ENCODE peak calls at places on chromosome 5, in eight cellular contexts. M is glutamatergic neuron; O is cardiac muscle cell; E is natural killer cell; G is GM12865; K is activated CD8-positive, alpha-beta memory T cell treated with anti-CD3 and anti-CD28 coated beads for 4 hours; I is naive thymus-derived CD8-positive, alpha-beta T cell; Q is stimulated activated CD4-positive, alpha-beta T cell treated with anti-CD3 and anti-CD28 coated beads, Interleukin-4, amount 100 ng/mL, for 24 hours. A is an unnamed sample.

GRCh38 chr5:107670927-107671741 is at the start of gene EFNA5:
- DNase-seq in K (no peak), I (no peak), E (peak; percentile 35), G (peak; percentile 90), M (peak; percentile 50), Q (no peak), O (peak; percentile 63), A (no peak)

GRCh38 chr5:111998871-111999270 is 241.9 kb upstream of the NREP start:
- DNase-seq in G (no peak), E (no peak), Q (no peak), M (no peak), K (no peak), O (no peak), I (no peak), A (no peak)

GRCh38 chr5:91126448-91126847 is 256.7 kb downstream of the ARRDC3 start:
- DNase-seq in I (no peak), E (no peak), G (no peak), K (no peak), M (no peak), Q (no peak), O (peak; percentile 70), A (no peak)

GRCh38 chr5:89034588-89034987 is 151.6 kb upstream of the MEF2C start:
- DNase-seq in O (no peak), I (no peak), E (no peak), K (no peak), M (no peak), Q (no peak), G (peak; percentile 25), A (no peak)

GRCh38 chr5:90690317-90690716 is 131.7 kb downstream of the ADGRV1 start:
- DNase-seq in K (no peak), E (no peak), G (no peak), O (no peak), Q (no peak), I (no peak), M (no peak), A (no peak)

GRCh38 chr5:164097747-164098146 is 592.3 kb downstream of the MAT2B start:
- DNase-seq in K (no peak), M (no peak), O (peak; percentile 32), I (no peak), G (no peak), Q (no peak), E (no peak), A (no peak)

GRCh38 chr5:96001262-96001661 is 39.6 kb upstream of the ELL2 start:
- DNase-seq in E (no peak), G (no peak), M (no peak), O (no peak), I (no peak), K (no peak), Q (no peak), A (no peak)

GRCh38 chr5:115543931-115544370 is 624 bp downstream of the FEM1C start:
- DNase-seq in Q (peak; percentile 58), K (peak; percentile 7), O (peak; percentile 67), M (peak; percentile 33), E (peak; percentile 45), I (peak; percentile 41), G (peak; percentile 78), A (peak; percentile 70)

GRCh38 chr5:172106511-172107356 is 81.3 kb downstream of the STK10 start:
- DNase-seq in I (peak; percentile 39), G (peak; percentile 48), K (peak; percentile 50), E (peak; percentile 67), M (peak; percentile 88), Q (peak; percentile 74), O (peak; percentile 42), A (peak; percentile 27)

GRCh38 chr5:163261647-163262269 is 175.6 kb upstream of the CCNG1 start:
- DNase-seq in E (no peak), K (no peak), G (peak; percentile 7), I (no peak), Q (no peak), O (no peak), M (no peak), A (no peak)

GRCh38 chr5:14510156-14510734 is 71.3 kb upstream of the OTULINL start:
- DNase-seq in M (no peak), Q (no peak), E (no peak), K (no peak), O (no peak), I (no peak), G (no peak), A (no peak)

GRCh38 chr5:139246394-139246793 is 47.1 kb upstream of the MATR3 start:
- DNase-seq in E (no peak), G (peak; percentile 22), K (peak; percentile 8), Q (peak; percentile 70), M (no peak), I (no peak), O (peak; percentile 57), A (no peak)

GRCh38 chr5:92561362-92562006 is 1019.5 kb downstream of the NR2F1-AS1 start:
- DNase-seq in Q (no peak), I (no peak), O (no peak), K (no peak), E (no peak), M (no peak), G (no peak), A (no peak)

GRCh38 chr5:75152861-75153260 is 83.8 kb downstream of the ANKRD31 start:
- DNase-seq in G (no peak), K (no peak), I (no peak), M (no peak), Q (no peak), E (no peak), O (peak; percentile 0), A (no peak)

GRCh38 chr5:54311178-54311811 is 922 bp upstream of the ARL15 start:
- DNase-seq in O (peak; percentile 41), K (no peak), M (no peak), G (peak; percentile 22), I (no peak), Q (no peak), E (no peak), A (no peak)

GRCh38 chr5:168269950-168270349 is 21.5 kb upstream of the WWC1 start:
- DNase-seq in I (no peak), K (no peak), M (no peak), O (peak; percentile 38), Q (no peak), G (peak; percentile 49), E (no peak), A (no peak)

GRCh38 chr5:139043127-139043905 is 154.9 kb downstream of the SIL1 start:
- DNase-seq in O (peak; percentile 37), Q (no peak), E (no peak), M (no peak), G (no peak), I (no peak), K (no peak), A (no peak)

GRCh38 chr5:148374693-148375360 is 8.9 kb upstream of the FBXO38 start:
- DNase-seq in E (no peak), M (peak; percentile 19), O (peak; percentile 89), G (peak; percentile 51), Q (peak; percentile 8), K (no peak), I (peak; percentile 7), A (no peak)

GRCh38 chr5:35247645-35248034 is 17.4 kb upstream of the PRLR start:
- DNase-seq in I (no peak), E (no peak), K (no peak), G (peak; percentile 54), M (no peak), O (peak; percentile 48), Q (no peak), A (no peak)

GRCh38 chr5:20105915-20106314 is 117.9 kb upstream of the CDH18 start:
- DNase-seq in E (no peak), K (no peak), G (no peak), Q (no peak), I (no peak), M (no peak), O (no peak), A (no peak)

GRCh38 chr5:177131711-177132503 is 1.7 kb upstream of the NSD1 start:
- DNase-seq in K (no peak), O (peak; percentile 39), M (peak; percentile 65), I (no peak), Q (no peak), G (no peak), E (peak; percentile 25), A (no peak)

GRCh38 chr5:31036407-31036806 is 157.1 kb upstream of the CDH6 start:
- DNase-seq in G (no peak), I (no peak), M (no peak), Q (no peak), E (no peak), O (peak; percentile 39), K (no peak), A (no peak)

GRCh38 chr5:158807-159447 is 32.4 kb upstream of the LRRC14B start:
- DNase-seq in E (no peak), M (no peak), G (no peak), I (no peak), K (no peak), Q (no peak), O (no peak), A (no peak)

GRCh38 chr5:64384761-64385160 is 121.1 kb upstream of the RGS7BP start:
- DNase-seq in G (peak; percentile 52), M (peak; percentile 48), O (peak; percentile 16), E (no peak), I (no peak), K (no peak), Q (no peak), A (no peak)

GRCh38 chr5:39014544-39014943 is 59.7 kb downstream of the RICTOR start:
- DNase-seq in G (no peak), E (no peak), O (peak; percentile 75), K (no peak), Q (no peak), I (no peak), M (no peak), A (no peak)

GRCh38 chr5:2519153-2519552 is 232.3 kb downstream of the IRX2 start:
- DNase-seq in I (no peak), E (no peak), M (no peak), G (no peak), Q (no peak), O (no peak), K (no peak), A (no peak)

GRCh38 chr5:115377468-115378217 is 81.2 kb upstream of the CCDC112 start:
- DNase-seq in M (no peak), E (no peak), O (peak; percentile 86), Q (no peak), I (no peak), G (peak; percentile 44), K (no peak), A (no peak)

GRCh38 chr5:38878391-38879090 is 32.7 kb downstream of the OSMR start:
- DNase-seq in K (no peak), M (no peak), I (no peak), G (no peak), O (peak; percentile 35), E (no peak), Q (no peak), A (no peak)

A was measured in stimulated activated naive CD4-positive, alpha-beta T cell.